ENCODE peak calls at places on chromosomes 2 and 18, in six cellular contexts. V is astrocyte, Z is cardiac muscle cell, R is endothelial cell of umbilical vein, U is heart right ventricle, T is IMR-90. H is an unnamed sample.

GRCh38 chr18:40534748-40535147 is 1420.3 kb upstream of the PIK3C3 start:
- DNase-seq in V (no peak), Z (no peak), R (no peak), U (no peak), T (peak; percentile 61), H (no peak)

GRCh38 chr18:58314284-58314683 is 270.3 kb downstream of the NEDD4L start:
- DNase-seq in V (peak; percentile 95), Z (peak; percentile 92), R (peak; percentile 36), U (peak; percentile 46), T (peak; percentile 95), H (peak; percentile 51)

GRCh38 chr2:160338891-160339290 is 138.8 kb upstream of the ITGB6 start:
- DNase-seq in V (peak; percentile 26), Z (peak; percentile 72), R (no peak), U (peak; percentile 36), T (peak; percentile 53), H (peak; percentile 68)

GRCh38 chr2:17476060-17476459 is 42.2 kb downstream of the RAD51AP2 start:
- DNase-seq in V (no peak), Z (no peak), R (no peak), U (no peak), T (no peak), H (no peak)

GRCh38 chr18:8987250-8987649 is 115.2 kb upstream of the NDUFV2 start:
- DNase-seq in V (peak; percentile 69), Z (peak; percentile 21), R (no peak), U (no peak), T (peak; percentile 23), H (no peak)

GRCh38 chr18:13813271-13813849 is 10.6 kb upstream of the MC5R start:
- DNase-seq in V (peak; percentile 14), Z (peak; percentile 66), R (peak; percentile 74), U (peak; percentile 38), T (peak; percentile 51), H (peak; percentile 49)

GRCh38 chr2:44680983-44681481 is 260.5 kb upstream of the SIX3 start:
- DNase-seq in V (no peak), Z (no peak), R (no peak), U (no peak), T (peak; percentile 8), H (no peak)

GRCh38 chr18:13710460-13710859 is 15.9 kb downstream of the FAM210A start:
- DNase-seq in V (peak; percentile 70), Z (no peak), R (no peak), U (no peak), T (peak; percentile 22), H (no peak)

GRCh38 chr18:66571845-66572244 is 32.0 kb downstream of the CDH19 start:
- DNase-seq in V (no peak), Z (no peak), R (no peak), U (no peak), T (no peak), H (no peak)

GRCh38 chr2:84116132-84116531 is 342.9 kb downstream of the SUCLG1 start:
- DNase-seq in V (no peak), Z (no peak), R (no peak), U (no peak), T (no peak), H (no peak)

GRCh38 chr2:168583064-168583709 is 127.1 kb downstream of the CERS6 start:
- DNase-seq in V (peak; percentile 43), Z (peak; percentile 52), R (no peak), U (no peak), T (peak; percentile 43), H (no peak)

GRCh38 chr18:57275111-57275510 is 77.2 kb upstream of the ST8SIA3 start:
- DNase-seq in V (no peak), Z (no peak), R (no peak), U (no peak), T (no peak), H (no peak)

GRCh38 chr2:44715671-44716077 is 225.8 kb upstream of the SIX3 start:
- DNase-seq in V (peak; percentile 48), Z (peak; percentile 53), R (peak; percentile 26), U (peak; percentile 17), T (peak; percentile 27), H (no peak)

GRCh38 chr2:157466764-157467163 is 22.9 kb upstream of the CYTIP start:
- DNase-seq in V (no peak), Z (no peak), R (no peak), U (no peak), T (no peak), H (no peak)
- H3K4me1 ChIP-seq in V (peaks cover 6% of the 10 kb centered on the region), Z (no peaks in the 10 kb centered on the region), R (peaks cover 8% of the 10 kb centered on the region), U (no peaks in the 10 kb centered on the region), T (no peaks in the 10 kb centered on the region), H (no peaks in the 10 kb centered on the region)

GRCh38 chr18:12597775-12598174 is 60.1 kb downstream of the SPIRE1 start:
- DNase-seq in V (peak; percentile 89), Z (peak; percentile 89), R (peak; percentile 79), U (peak; percentile 15), T (peak; percentile 90), H (no peak)
- H3K4me1 ChIP-seq in V (peaks cover 35% of the 10 kb centered on the region), Z (peaks cover 34% of the 10 kb centered on the region), R (peaks cover 58% of the 10 kb centered on the region), U (peaks cover 43% of the 10 kb centered on the region), T (peaks cover 14% of the 10 kb centered on the region), H (no peaks in the 10 kb centered on the region)

DNA sequence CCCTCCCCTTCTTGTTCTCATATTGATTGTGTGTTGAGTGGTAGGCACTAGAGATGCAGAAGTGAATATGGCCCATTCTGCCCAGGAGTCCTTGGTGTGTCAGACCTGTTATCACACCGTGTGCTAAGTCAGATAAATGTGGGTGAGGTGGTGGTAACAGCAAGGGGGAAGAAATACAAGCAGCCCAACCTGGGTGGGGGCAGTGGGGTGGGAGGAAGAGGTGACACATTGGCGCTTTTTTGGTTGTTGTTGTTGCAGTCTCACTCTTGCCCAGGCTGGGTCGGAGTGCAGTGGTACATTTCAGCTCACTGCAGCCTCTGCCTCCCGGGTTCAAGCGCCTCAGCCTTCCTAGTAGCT is 12.8 kb downstream of the B3GNT2 start:
- DNase-seq in V (no peak), Z (no peak), R (no peak), U (no peak), T (no peak), H (no peak)
- H3K4me1 ChIP-seq in V (no peaks in the 10 kb centered on the region), Z (no peaks in the 10 kb centered on the region), R (no peaks in the 10 kb centered on the region), U (peaks cover 76% of the 10 kb centered on the region), T (no peaks in the 10 kb centered on the region), H (peaks cover 7% of the 10 kb centered on the region)

DNA sequence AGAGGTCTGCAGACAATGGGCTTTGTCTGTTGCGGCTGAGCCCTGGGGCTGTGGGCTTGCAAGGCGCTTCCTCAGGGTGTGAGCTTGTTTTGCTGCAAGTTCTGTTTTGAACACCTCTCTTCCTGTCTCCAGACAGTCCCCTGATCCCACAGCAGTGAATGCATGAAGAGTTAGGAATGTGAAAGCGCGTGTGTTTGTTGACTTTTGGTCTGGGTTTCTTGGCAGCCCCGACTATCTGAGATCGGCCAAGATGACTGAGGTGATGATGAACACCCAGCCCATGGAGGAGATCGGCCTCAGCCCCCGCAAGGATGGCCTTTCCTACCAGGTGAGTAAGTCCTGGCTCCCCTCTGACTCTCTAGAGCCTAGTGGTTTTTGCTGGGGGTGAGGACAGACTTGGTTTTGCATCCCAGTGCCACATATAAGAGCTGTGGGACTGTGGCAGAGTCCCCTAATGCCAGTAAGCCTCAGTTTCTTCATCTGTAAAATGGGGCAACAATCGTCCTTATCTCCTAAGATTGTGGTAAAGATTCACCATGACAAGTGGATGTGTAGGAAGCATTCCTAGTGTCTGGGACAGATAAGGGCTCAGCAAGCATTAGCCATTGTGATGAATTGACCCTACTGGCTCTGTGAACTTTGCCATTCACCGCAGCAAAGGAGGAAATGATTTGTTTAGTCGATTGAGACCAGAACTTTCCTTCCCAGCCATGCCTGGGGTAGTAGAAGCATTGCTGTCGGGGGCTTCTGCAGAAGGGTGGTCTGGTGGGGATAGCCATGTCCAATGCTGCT is 3.0 kb downstream of the LBH start:
- DNase-seq in V (peak; percentile 96), Z (peak; percentile 78), R (peak; percentile 14), U (no peak), T (peak; percentile 96), H (peak; percentile 65)
- H3K4me1 ChIP-seq in V (peaks cover 39% of the 10 kb centered on the region), Z (peaks cover 62% of the 10 kb centered on the region), R (peaks cover 9% of the 10 kb centered on the region), U (peaks cover 79% of the 10 kb centered on the region), T (peaks cover 36% of the 10 kb centered on the region), H (peaks cover 6% of the 10 kb centered on the region)